ENCODE peak calls at places on chromosomes 13 and 19, in ten cellular contexts. S, I, G, D, Z, N, A, R, O and P are unnamed samples.

GRCh38 chr13:45084515-45084914 is 35.8 kb upstream of the GTF2F2 start:
- DNase-seq in S (no peak), I (no peak), G (no peak), D (no peak), Z (no peak), N (no peak), A (no peak), R (no peak), O (no peak), P (no peak)

GRCh38 chr19:17751912-17752273 is 616 bp downstream of the FCHO1 start:
- DNase-seq in S (no peak), I (no peak), G (no peak), D (no peak), Z (no peak), N (no peak), A (no peak), R (no peak), O (no peak), P (no peak)

GRCh38 chr13:21008026-21008425 is 53.4 kb downstream of the LATS2 start:
- DNase-seq in S (no peak), I (no peak), G (no peak), D (no peak), Z (no peak), N (no peak), A (no peak), R (no peak), O (no peak), P (no peak)

GRCh38 chr13:45728759-45729158 is 26.6 kb downstream of the CBY2 start:
- DNase-seq in S (no peak), I (peak), G (no peak), D (no peak), Z (no peak), N (peak), A (no peak), R (peak), O (no peak), P (no peak)

GRCh38 chr13:50310734-50311133 is 295.5 kb downstream of the KCNRG start:
- DNase-seq in S (no peak), I (no peak), G (no peak), D (no peak), Z (no peak), N (no peak), A (no peak), R (no peak), O (no peak), P (no peak)

GRCh38 chr13:39253774-39254173 is 215.5 kb downstream of the NHLRC3 start:
- DNase-seq in S (no peak), I (no peak), G (no peak), D (no peak), Z (no peak), N (no peak), A (no peak), R (peak), O (no peak), P (no peak)

GRCh38 chr19:8571006-8571411 is 6.2 kb downstream of the MYO1F start:
- DNase-seq in S (no peak), I (no peak), G (no peak), D (no peak), Z (no peak), N (no peak), A (peak), R (no peak), O (peak), P (no peak)

GRCh38 chr13:51583469-51583874 is 790 bp upstream of the WDFY2 start:
- DNase-seq in S (no peak), I (no peak), G (no peak), D (peak), Z (no peak), N (no peak), A (no peak), R (no peak), O (no peak), P (no peak)

GRCh38 chr13:26424181-26424580 is 133.3 kb upstream of the WASF3 start:
- DNase-seq in S (no peak), I (no peak), G (no peak), D (no peak), Z (no peak), N (no peak), A (no peak), R (no peak), O (no peak), P (no peak)

GRCh38 chr13:90928109-90928508 is 419.4 kb upstream of the MIR17HG start:
- DNase-seq in S (no peak), I (no peak), G (no peak), D (no peak), Z (no peak), N (no peak), A (no peak), R (no peak), O (no peak), P (no peak)

GRCh38 chr13:27183561-27184147 is 12.0 kb upstream of the USP12 start:
- DNase-seq in S (no peak), I (no peak), G (no peak), D (no peak), Z (no peak), N (no peak), A (no peak), R (no peak), O (no peak), P (no peak)

GRCh38 chr19:21900401-21900800 is 64.4 kb upstream of the ZNF43 start:
- DNase-seq in S (no peak), I (no peak), G (no peak), D (no peak), Z (no peak), N (no peak), A (no peak), R (no peak), O (no peak), P (no peak)

GRCh38 chr19:48539503-48540096 is 12.4 kb upstream of the SULT2B1 start:
- DNase-seq in S (no peak), I (no peak), G (peak), D (no peak), Z (no peak), N (no peak), A (no peak), R (peak), O (no peak), P (peak)

GRCh38 chr19:55041244-55041626 is 3.2 kb upstream of the GP6 start:
- DNase-seq in S (no peak), I (no peak), G (no peak), D (no peak), Z (no peak), N (no peak), A (no peak), R (no peak), O (no peak), P (no peak)

GRCh38 chr13:27004389-27004788 is 167.2 kb downstream of the USP12 start:
- DNase-seq in S (no peak), I (no peak), G (no peak), D (no peak), Z (no peak), N (no peak), A (no peak), R (no peak), O (no peak), P (no peak)

GRCh38 chr13:107276936-107277335 is 709.0 kb upstream of the ARGLU1 start:
- DNase-seq in S (no peak), I (no peak), G (no peak), D (no peak), Z (no peak), N (no peak), A (peak), R (no peak), O (no peak), P (no peak)

GRCh38 chr13:100540621-100541020 is 48.0 kb downstream of the GGACT start:
- DNase-seq in S (no peak), I (no peak), G (no peak), D (no peak), Z (no peak), N (no peak), A (no peak), R (no peak), O (no peak), P (no peak)

GRCh38 chr19:37045140-37045539 is 33.1 kb upstream of the ZNF420 start:
- DNase-seq in S (no peak), I (no peak), G (no peak), D (no peak), Z (no peak), N (no peak), A (no peak), R (no peak), O (no peak), P (no peak)

GRCh38 chr19:55640043-55640576 is 692 bp upstream of the ZNF580 start:
- DNase-seq in S (no peak), I (no peak), G (peak), D (peak), Z (peak), N (no peak), A (peak), R (peak), O (peak), P (no peak)

GRCh38 chr19:743168-743687 is 7.7 kb upstream of the MISP start:
- DNase-seq in S (no peak), I (no peak), G (no peak), D (peak), Z (no peak), N (no peak), A (no peak), R (no peak), O (no peak), P (no peak)

GRCh38 chr13:113533441-113533840 is 42.9 kb upstream of the DCUN1D2 start:
- DNase-seq in S (no peak), I (peak), G (no peak), D (no peak), Z (no peak), N (no peak), A (no peak), R (no peak), O (no peak), P (no peak)